ENCODE peak calls at places on chromosomes 3 and 15, in five cellular contexts. P is SJSA1, B is body of pancreas, Q is right cardiac atrium, O is cardiac muscle cell. H is an unnamed sample. For H3K4me1, the result is how much of the 10 kb centered on the place peaks cover.

GRCh38 chr3:142947799-142948575 is 15.5 kb downstream of the PAQR9 start:
- DNase-seq in P (no peak), B (no peak), Q (peak), O (no peak), H (no peak)

GRCh38 chr3:175260145-175260794 is 401.1 kb downstream of the NAALADL2 start:
- DNase-seq in P (no peak), B (no peak), Q (no peak), O (peak), H (no peak)

GRCh38 chr15:52080031-52080430 is 32.5 kb downstream of the BCL2L10 start:
- DNase-seq in P (no peak), B (no peak), Q (no peak), O (peak), H (no peak)

GRCh38 chr3:120450914-120451669 is at the start of gene FSTL1:
- DNase-seq in P (peak), B (peak), Q (peak), O (peak), H (peak)

GRCh38 chr15:27906802-27907201 is 192.3 kb downstream of the OCA2 start:
- DNase-seq in P (no peak), B (no peak), Q (no peak), O (no peak), H (no peak)

GRCh38 chr3:146491303-146491702 is 21.9 kb upstream of the PLSCR2 start:
- DNase-seq in P (no peak), B (no peak), Q (no peak), O (no peak), H (no peak)

GRCh38 chr3:90015688-90016356 is 908.4 kb downstream of the EPHA3 start:
- DNase-seq in P (peak), B (peak), Q (peak), O (peak), H (no peak)

GRCh38 chr3:168812234-168812633 is 716.5 kb upstream of the GOLIM4 start:
- DNase-seq in P (no peak), B (no peak), Q (no peak), O (no peak), H (no peak)

GRCh38 chr3:55486101-55486856 is 827 bp downstream of the WNT5A start:
- DNase-seq in P (peak), B (peak), Q (peak), O (peak), H (peak)

GRCh38 chr15:25019434-25019833 is 64.6 kb downstream of the SNRPN start:
- DNase-seq in P (no peak), B (no peak), Q (no peak), O (no peak), H (no peak)

GRCh38 chr3:24387000-24387399 is 107.7 kb downstream of the THRB start:
- DNase-seq in P (no peak), B (no peak), Q (no peak), O (peak), H (no peak)

GRCh38 chr3:45060165-45060897 is 34.2 kb downstream of the CLEC3B start:
- DNase-seq in P (no peak), B (no peak), Q (no peak), O (no peak), H (no peak)

GRCh38 chr3:154799801-154800200 is 280.3 kb upstream of the MME start:
- DNase-seq in P (no peak), B (no peak), Q (no peak), O (peak), H (no peak)

GRCh38 chr3:71693641-71694040 is 31.6 kb downstream of the EIF4E3 start:
- DNase-seq in P (no peak), B (peak), Q (no peak), O (no peak), H (no peak)

GRCh38 chr3:148882288-148882687 is 17.2 kb downstream of the CPA3 start:
- DNase-seq in P (no peak), B (peak), Q (no peak), O (peak), H (no peak)

GRCh38 chr3:190862209-190863118 is at the start of gene GMNC:
- DNase-seq in P (peak), B (peak), Q (peak), O (peak), H (peak)

GRCh38 chr15:63277893-63278505 is 594 bp downstream of the APH1B start:
- DNase-seq in P (no peak), B (peak), Q (no peak), O (no peak), H (no peak)

GRCh38 chr15:63491979-63492378 is 12.4 kb upstream of the USP3 start:
- DNase-seq in P (peak), B (no peak), Q (no peak), O (peak), H (no peak)

GRCh38 chr3:181534881-181535280 is 176.8 kb upstream of the SOX2 start:
- DNase-seq in P (no peak), B (no peak), Q (no peak), O (no peak), H (no peak)

GRCh38 chr3:30475038-30475808 is 131.2 kb upstream of the TGFBR2 start:
- DNase-seq in P (no peak), B (no peak), Q (no peak), O (no peak), H (no peak)

GRCh38 chr3:52841211-52841980 is 6.6 kb upstream of the MUSTN1 start:
- DNase-seq in P (no peak), B (no peak), Q (peak), O (no peak), H (peak)

GRCh38 chr15:61119556-61119955 is 109.5 kb downstream of the RORA start:
- DNase-seq in P (no peak), B (no peak), Q (no peak), O (no peak), H (no peak)

GRCh38 chr15:51775967-51776816 is 24.8 kb downstream of the TMOD2 start:
- DNase-seq in P (no peak), B (peak), Q (no peak), O (peak), H (no peak)

GRCh38 chr3:187040637-187041361 is 98.5 kb downstream of the RPL39L start:
- DNase-seq in P (no peak), B (no peak), Q (no peak), O (peak), H (no peak)

GRCh38 chr15:70284438-70285214 is 186.9 kb upstream of the TLE3 start:
- DNase-seq in P (peak), B (peak), Q (no peak), O (no peak), H (no peak)

GRCh38 chr15:76206325-76206976 is 104.8 kb downstream of the ETFA start:
- DNase-seq in P (peak), B (peak), Q (peak), O (peak), H (peak)

GRCh38 chr15:75202251-75203016 is 752 bp downstream of the C15orf39 start:
- DNase-seq in P (peak), B (peak), Q (peak), O (peak), H (peak)

GRCh38 chr15:81434882-81435281 is 60.9 kb upstream of the TMC3 start:
- DNase-seq in P (no peak), B (no peak), Q (no peak), O (no peak), H (no peak)

GRCh38 chr3:150077581-150078247 is 107.0 kb upstream of the PFN2 start:
- DNase-seq in P (no peak), B (no peak), Q (no peak), O (peak), H (no peak)
- H3K4me3 ChIP-seq in P (no peak), B (no peak), Q (no peak), O (no peak), H (no peak)

GRCh38 chr3:184659797-184660301 is 52.0 kb downstream of the MAGEF1 start:
- DNase-seq in P (no peak), B (no peak), Q (no peak), O (peak), H (no peak)
- H3K4me1 ChIP-seq in P (under half), B (under half), Q (under half), O (half or more), H (under half)

GRCh38 chr3:32577174-32577573 is 6.5 kb upstream of the DYNC1LI1 start:
- DNase-seq in P (no peak), B (no peak), Q (no peak), O (peak), H (no peak)
- H3K4me3 ChIP-seq in P (no peak), B (no peak), Q (peak), O (no peak), H (no peak)

DNA sequence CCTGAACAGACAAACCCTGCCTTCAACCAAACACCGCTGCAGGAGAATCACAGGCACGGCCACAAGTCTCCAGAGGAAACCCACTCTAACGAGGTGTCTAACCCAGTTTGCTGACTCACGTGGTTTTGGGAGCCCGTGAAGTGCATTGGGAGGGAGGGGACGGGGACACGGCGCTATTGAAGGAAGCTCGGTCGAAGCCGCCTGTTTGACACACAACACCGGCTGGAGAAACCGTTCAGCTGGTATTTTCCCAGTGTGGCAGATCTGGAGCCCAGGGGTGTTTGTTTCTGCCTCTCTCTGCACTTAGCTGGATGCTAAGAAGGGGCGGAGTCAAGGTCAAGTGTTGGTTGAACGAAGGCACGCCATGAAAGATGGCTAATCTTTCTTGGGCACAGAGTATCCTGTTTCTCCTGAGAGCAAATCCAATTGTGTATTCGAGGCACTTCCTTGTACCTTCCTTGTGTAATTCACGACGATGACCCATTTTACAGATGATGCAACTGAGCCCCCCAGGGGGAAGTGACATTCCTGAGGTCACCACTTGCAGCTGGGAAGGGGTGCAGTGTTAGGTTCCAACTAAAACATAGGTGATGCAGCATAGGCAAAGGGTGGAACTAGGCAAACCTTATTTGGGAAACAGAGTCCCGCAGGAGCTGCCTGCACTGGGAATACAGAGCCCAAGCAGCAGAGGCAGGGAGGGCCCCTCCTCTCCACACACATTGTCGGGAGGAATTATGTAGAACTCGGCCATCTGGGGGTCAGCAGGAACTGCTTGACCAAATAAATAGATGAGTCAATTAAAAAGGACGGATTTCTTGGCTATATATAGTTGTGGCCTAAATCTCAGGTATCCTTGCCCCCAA is 22.5 kb downstream of the SLC6A6 start:
- DNase-seq in P (no peak), B (no peak), Q (peak), O (no peak), H (peak)
- H3K4me1 ChIP-seq in P (under half), B (under half), Q (under half), O (under half), H (half or more)

GRCh38 chr3:11154953-11155325 is 646 bp downstream of the HRH1 start:
- DNase-seq in P (no peak), B (no peak), Q (no peak), O (peak), H (no peak)
- H3K4me3 ChIP-seq in P (peak), B (no peak), Q (peak), O (peak), H (peak)

DNA sequence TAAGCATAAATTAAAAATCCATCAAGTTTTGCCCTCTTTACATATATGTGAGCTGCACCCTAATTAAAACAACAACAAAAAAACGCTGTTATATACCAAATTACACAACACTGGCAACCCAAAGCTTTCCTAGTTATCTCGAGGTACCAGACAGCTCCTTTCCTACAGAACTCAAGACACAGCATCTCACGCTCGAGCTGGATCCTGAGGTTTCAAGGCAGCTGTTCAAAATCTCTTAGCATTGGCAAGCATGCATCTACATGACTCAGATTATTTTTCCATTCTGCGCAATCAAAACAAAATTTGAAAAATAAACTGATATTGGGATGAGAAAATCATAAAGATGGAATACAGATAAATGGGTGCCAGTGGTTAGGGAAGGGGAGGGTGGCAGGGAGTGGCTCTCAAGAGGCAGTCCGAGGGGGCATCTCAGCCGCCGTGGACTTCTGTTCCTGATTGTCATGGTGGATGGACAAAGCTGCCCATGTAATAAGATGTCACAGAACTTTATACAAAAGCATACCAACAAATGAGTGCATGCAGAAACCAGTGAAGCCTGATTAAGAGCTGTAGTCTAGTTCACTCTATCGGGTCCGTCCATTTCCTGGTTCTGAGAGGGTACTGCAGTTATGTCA is 91.5 kb downstream of the ADAMTS17 start:
- DNase-seq in P (peak), B (no peak), Q (no peak), O (peak), H (no peak)
- H3K4me1 ChIP-seq in P (under half), B (under half), Q (under half), O (under half), H (under half)

DNA sequence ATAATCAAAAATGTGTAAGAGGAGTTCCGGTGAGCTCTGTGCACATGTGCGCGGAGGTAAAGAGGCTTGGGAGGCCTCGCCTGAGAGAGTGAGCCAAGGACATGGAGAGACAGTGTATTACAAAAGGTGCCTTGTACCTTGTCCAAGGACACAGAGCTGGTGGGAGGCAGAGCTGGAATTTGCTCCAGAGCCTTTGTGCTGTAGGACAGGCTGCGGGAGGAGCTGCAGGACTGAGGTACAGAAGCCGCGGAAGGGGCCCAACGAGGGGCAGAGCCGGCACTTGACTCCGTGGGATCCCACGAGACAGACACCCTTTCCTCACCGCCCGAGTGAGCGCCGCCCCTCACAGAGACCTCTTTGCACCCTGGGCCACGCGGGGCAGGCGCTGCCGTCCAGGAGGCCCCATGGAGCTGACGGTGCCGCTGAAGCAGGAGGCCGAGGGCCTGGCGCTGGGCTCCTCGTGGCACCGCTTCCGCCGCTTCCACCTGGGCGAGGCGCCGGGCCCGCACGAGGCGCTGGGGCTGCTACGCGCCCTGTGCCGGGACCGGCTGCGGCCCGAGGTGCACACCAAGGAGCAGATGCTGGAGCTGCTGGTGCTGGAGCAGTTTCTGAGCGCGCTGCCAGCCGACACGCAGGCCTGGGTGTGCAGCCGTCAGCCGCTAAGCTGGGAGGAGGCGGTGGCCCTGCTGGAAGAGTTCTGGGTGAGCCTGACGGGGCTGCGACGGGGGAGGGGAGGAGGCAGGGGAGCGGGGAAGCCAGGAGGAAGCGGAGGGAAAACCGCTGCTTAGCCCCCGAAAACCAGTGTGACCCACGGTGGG is 68.7 kb downstream of the SLTM start:
- DNase-seq in P (no peak), B (peak), Q (peak), O (peak), H (peak)
- H3K4me3 ChIP-seq in P (no peak), B (no peak), Q (peak), O (no peak), H (peak)

H was measured in gastrocnemius medialis.